ENCODE peak calls at places on chromosomes 5 and 9, in seven cellular contexts. One of them, this sample, is unnamed.
A peak's percentile ranks its signal among the peaks of the same experiment; 100 is the strongest.

GRCh38 chr9:137745541-137745991 is 126.8 kb downstream of the EHMT1 start:
- DNase-seq in stimulated activated naive CD4-positive, alpha-beta T cell: no peak
- DNase-seq in activated T-helper 9 cell treated with anti-CD3 and anti-CD28 coated beads, Interleukin-2, amount 50 U/mL, for 16 hours: no peak
- DNase-seq in NCI-H1436: no peak
- DNase-seq in left ventricle myocardium inferior: no peak
- DNase-seq in neural crest cell: no peak
- DNase-seq in stimulated activated CD4-positive, alpha-beta T cell treated with anti-CD3 and anti-CD28 coated beads, Interleukin-2, amount 100 ng/mL, for 48 hours: no peak
- DNase-seq in this sample: no peak

GRCh38 chr5:180209137-180209581 is at the start of gene RASGEF1C:
- DNase-seq in stimulated activated CD4-positive, alpha-beta T cell treated with anti-CD3 and anti-CD28 coated beads, Interleukin-2, amount 100 ng/mL, for 48 hours: peak; percentile 73
- DNase-seq in NCI-H1436: peak; percentile 2
- DNase-seq in neural crest cell: peak; percentile 73
- DNase-seq in activated T-helper 9 cell treated with anti-CD3 and anti-CD28 coated beads, Interleukin-2, amount 50 U/mL, for 16 hours: peak; percentile 30
- DNase-seq in stimulated activated naive CD4-positive, alpha-beta T cell: peak; percentile 45
- DNase-seq in left ventricle myocardium inferior: peak; percentile 59
- DNase-seq in this sample: peak; percentile 46

GRCh38 chr9:120365386-120365785 is 214.6 kb downstream of the CDK5RAP2 start:
- DNase-seq in stimulated activated CD4-positive, alpha-beta T cell treated with anti-CD3 and anti-CD28 coated beads, Interleukin-2, amount 100 ng/mL, for 48 hours: no peak
- DNase-seq in left ventricle myocardium inferior: no peak
- DNase-seq in activated T-helper 9 cell treated with anti-CD3 and anti-CD28 coated beads, Interleukin-2, amount 50 U/mL, for 16 hours: no peak
- DNase-seq in NCI-H1436: no peak
- DNase-seq in neural crest cell: no peak
- DNase-seq in stimulated activated naive CD4-positive, alpha-beta T cell: no peak
- DNase-seq in this sample: no peak

GRCh38 chr5:68215888-68216736 is 556 bp downstream of the PIK3R1 start:
- DNase-seq in NCI-H1436: peak; percentile 34
- DNase-seq in stimulated activated CD4-positive, alpha-beta T cell treated with anti-CD3 and anti-CD28 coated beads, Interleukin-2, amount 100 ng/mL, for 48 hours: peak; percentile 45
- DNase-seq in left ventricle myocardium inferior: peak; percentile 50
- DNase-seq in stimulated activated naive CD4-positive, alpha-beta T cell: peak; percentile 97
- DNase-seq in activated T-helper 9 cell treated with anti-CD3 and anti-CD28 coated beads, Interleukin-2, amount 50 U/mL, for 16 hours: peak; percentile 37
- DNase-seq in neural crest cell: peak; percentile 51
- DNase-seq in this sample: no peak

GRCh38 chr5:5257761-5258160 is 117.6 kb downstream of the ADAMTS16 start:
- DNase-seq in stimulated activated CD4-positive, alpha-beta T cell treated with anti-CD3 and anti-CD28 coated beads, Interleukin-2, amount 100 ng/mL, for 48 hours: no peak
- DNase-seq in stimulated activated naive CD4-positive, alpha-beta T cell: no peak
- DNase-seq in NCI-H1436: no peak
- DNase-seq in left ventricle myocardium inferior: no peak
- DNase-seq in activated T-helper 9 cell treated with anti-CD3 and anti-CD28 coated beads, Interleukin-2, amount 50 U/mL, for 16 hours: no peak
- DNase-seq in neural crest cell: no peak
- DNase-seq in this sample: no peak

GRCh38 chr5:1110930-1111726 is 735 bp downstream of the SLC12A7 start:
- DNase-seq in activated T-helper 9 cell treated with anti-CD3 and anti-CD28 coated beads, Interleukin-2, amount 50 U/mL, for 16 hours: peak; percentile 18
- DNase-seq in left ventricle myocardium inferior: peak; percentile 70
- DNase-seq in stimulated activated naive CD4-positive, alpha-beta T cell: peak; percentile 33
- DNase-seq in NCI-H1436: peak; percentile 7
- DNase-seq in neural crest cell: no peak
- DNase-seq in stimulated activated CD4-positive, alpha-beta T cell treated with anti-CD3 and anti-CD28 coated beads, Interleukin-2, amount 100 ng/mL, for 48 hours: no peak
- DNase-seq in this sample: no peak

GRCh38 chr5:63094730-63095129 is 516.1 kb downstream of the LRRC70 start:
- DNase-seq in left ventricle myocardium inferior: no peak
- DNase-seq in stimulated activated naive CD4-positive, alpha-beta T cell: no peak
- DNase-seq in activated T-helper 9 cell treated with anti-CD3 and anti-CD28 coated beads, Interleukin-2, amount 50 U/mL, for 16 hours: no peak
- DNase-seq in neural crest cell: no peak
- DNase-seq in stimulated activated CD4-positive, alpha-beta T cell treated with anti-CD3 and anti-CD28 coated beads, Interleukin-2, amount 100 ng/mL, for 48 hours: no peak
- DNase-seq in NCI-H1436: no peak
- DNase-seq in this sample: no peak

GRCh38 chr5:93611900-93612898 is 29.2 kb downstream of the NR2F1 start:
- DNase-seq in neural crest cell: no peak
- DNase-seq in NCI-H1436: no peak
- DNase-seq in activated T-helper 9 cell treated with anti-CD3 and anti-CD28 coated beads, Interleukin-2, amount 50 U/mL, for 16 hours: no peak
- DNase-seq in stimulated activated naive CD4-positive, alpha-beta T cell: peak; percentile 20
- DNase-seq in stimulated activated CD4-positive, alpha-beta T cell treated with anti-CD3 and anti-CD28 coated beads, Interleukin-2, amount 100 ng/mL, for 48 hours: no peak
- DNase-seq in left ventricle myocardium inferior: no peak
- DNase-seq in this sample: no peak

GRCh38 chr9:70110194-70111041 is 66.8 kb downstream of the MAMDC2 start:
- DNase-seq in activated T-helper 9 cell treated with anti-CD3 and anti-CD28 coated beads, Interleukin-2, amount 50 U/mL, for 16 hours: no peak
- DNase-seq in NCI-H1436: no peak
- DNase-seq in stimulated activated CD4-positive, alpha-beta T cell treated with anti-CD3 and anti-CD28 coated beads, Interleukin-2, amount 100 ng/mL, for 48 hours: no peak
- DNase-seq in left ventricle myocardium inferior: no peak
- DNase-seq in neural crest cell: no peak
- DNase-seq in stimulated activated naive CD4-positive, alpha-beta T cell: no peak
- DNase-seq in this sample: peak; percentile 22

GRCh38 chr5:53333160-53333559 is 147.3 kb upstream of the FST start:
- DNase-seq in NCI-H1436: no peak
- DNase-seq in stimulated activated CD4-positive, alpha-beta T cell treated with anti-CD3 and anti-CD28 coated beads, Interleukin-2, amount 100 ng/mL, for 48 hours: no peak
- DNase-seq in left ventricle myocardium inferior: no peak
- DNase-seq in neural crest cell: no peak
- DNase-seq in activated T-helper 9 cell treated with anti-CD3 and anti-CD28 coated beads, Interleukin-2, amount 50 U/mL, for 16 hours: no peak
- DNase-seq in stimulated activated naive CD4-positive, alpha-beta T cell: no peak
- DNase-seq in this sample: no peak

GRCh38 chr5:173757817-173758216 is 130.3 kb upstream of the CPEB4 start:
- DNase-seq in left ventricle myocardium inferior: no peak
- DNase-seq in stimulated activated CD4-positive, alpha-beta T cell treated with anti-CD3 and anti-CD28 coated beads, Interleukin-2, amount 100 ng/mL, for 48 hours: no peak
- DNase-seq in stimulated activated naive CD4-positive, alpha-beta T cell: no peak
- DNase-seq in NCI-H1436: no peak
- DNase-seq in neural crest cell: no peak
- DNase-seq in activated T-helper 9 cell treated with anti-CD3 and anti-CD28 coated beads, Interleukin-2, amount 50 U/mL, for 16 hours: no peak
- DNase-seq in this sample: no peak

GRCh38 chr5:67301285-67301904 is 104.8 kb upstream of the CD180 start:
- DNase-seq in left ventricle myocardium inferior: peak; percentile 66
- DNase-seq in stimulated activated naive CD4-positive, alpha-beta T cell: no peak
- DNase-seq in stimulated activated CD4-positive, alpha-beta T cell treated with anti-CD3 and anti-CD28 coated beads, Interleukin-2, amount 100 ng/mL, for 48 hours: no peak
- DNase-seq in activated T-helper 9 cell treated with anti-CD3 and anti-CD28 coated beads, Interleukin-2, amount 50 U/mL, for 16 hours: no peak
- DNase-seq in NCI-H1436: no peak
- DNase-seq in neural crest cell: no peak
- DNase-seq in this sample: no peak

GRCh38 chr5:143314664-143315063 is 88.8 kb downstream of the NR3C1 start:
- DNase-seq in activated T-helper 9 cell treated with anti-CD3 and anti-CD28 coated beads, Interleukin-2, amount 50 U/mL, for 16 hours: no peak
- DNase-seq in left ventricle myocardium inferior: no peak
- DNase-seq in NCI-H1436: no peak
- DNase-seq in stimulated activated CD4-positive, alpha-beta T cell treated with anti-CD3 and anti-CD28 coated beads, Interleukin-2, amount 100 ng/mL, for 48 hours: no peak
- DNase-seq in neural crest cell: no peak
- DNase-seq in stimulated activated naive CD4-positive, alpha-beta T cell: no peak
- DNase-seq in this sample: no peak

GRCh38 chr9:31359071-31359470 is 1025.4 kb upstream of the ACO1 start:
- DNase-seq in NCI-H1436: no peak
- DNase-seq in neural crest cell: no peak
- DNase-seq in left ventricle myocardium inferior: no peak
- DNase-seq in activated T-helper 9 cell treated with anti-CD3 and anti-CD28 coated beads, Interleukin-2, amount 50 U/mL, for 16 hours: no peak
- DNase-seq in stimulated activated naive CD4-positive, alpha-beta T cell: no peak
- DNase-seq in stimulated activated CD4-positive, alpha-beta T cell treated with anti-CD3 and anti-CD28 coated beads, Interleukin-2, amount 100 ng/mL, for 48 hours: no peak
- DNase-seq in this sample: no peak

GRCh38 chr9:73813546-73813945 is 661.9 kb downstream of the ANXA1 start:
- DNase-seq in neural crest cell: no peak
- DNase-seq in activated T-helper 9 cell treated with anti-CD3 and anti-CD28 coated beads, Interleukin-2, amount 50 U/mL, for 16 hours: no peak
- DNase-seq in left ventricle myocardium inferior: no peak
- DNase-seq in stimulated activated naive CD4-positive, alpha-beta T cell: no peak
- DNase-seq in NCI-H1436: no peak
- DNase-seq in stimulated activated CD4-positive, alpha-beta T cell treated with anti-CD3 and anti-CD28 coated beads, Interleukin-2, amount 100 ng/mL, for 48 hours: no peak
- DNase-seq in this sample: no peak

GRCh38 chr5:175870820-175871447 is 444 bp upstream of the CPLX2 start:
- DNase-seq in NCI-H1436: no peak
- DNase-seq in left ventricle myocardium inferior: no peak
- DNase-seq in stimulated activated CD4-positive, alpha-beta T cell treated with anti-CD3 and anti-CD28 coated beads, Interleukin-2, amount 100 ng/mL, for 48 hours: no peak
- DNase-seq in stimulated activated naive CD4-positive, alpha-beta T cell: no peak
- DNase-seq in activated T-helper 9 cell treated with anti-CD3 and anti-CD28 coated beads, Interleukin-2, amount 50 U/mL, for 16 hours: no peak
- DNase-seq in neural crest cell: no peak
- DNase-seq in this sample: no peak

GRCh38 chr5:174910245-174910737 is 185.9 kb downstream of the MSX2 start:
- DNase-seq in NCI-H1436: no peak
- DNase-seq in stimulated activated CD4-positive, alpha-beta T cell treated with anti-CD3 and anti-CD28 coated beads, Interleukin-2, amount 100 ng/mL, for 48 hours: peak; percentile 65
- DNase-seq in left ventricle myocardium inferior: peak; percentile 61
- DNase-seq in stimulated activated naive CD4-positive, alpha-beta T cell: peak; percentile 13
- DNase-seq in neural crest cell: peak; percentile 82
- DNase-seq in activated T-helper 9 cell treated with anti-CD3 and anti-CD28 coated beads, Interleukin-2, amount 50 U/mL, for 16 hours: peak; percentile 4
- DNase-seq in this sample: peak; percentile 1

GRCh38 chr5:128774605-128775004 is 190.7 kb upstream of the SLC27A6 start:
- DNase-seq in stimulated activated naive CD4-positive, alpha-beta T cell: no peak
- DNase-seq in NCI-H1436: no peak
- DNase-seq in stimulated activated CD4-positive, alpha-beta T cell treated with anti-CD3 and anti-CD28 coated beads, Interleukin-2, amount 100 ng/mL, for 48 hours: no peak
- DNase-seq in left ventricle myocardium inferior: no peak
- DNase-seq in activated T-helper 9 cell treated with anti-CD3 and anti-CD28 coated beads, Interleukin-2, amount 50 U/mL, for 16 hours: no peak
- DNase-seq in neural crest cell: no peak
- DNase-seq in this sample: no peak

GRCh38 chr9:94921072-94921471 is 194.6 kb downstream of the AOPEP start:
- DNase-seq in activated T-helper 9 cell treated with anti-CD3 and anti-CD28 coated beads, Interleukin-2, amount 50 U/mL, for 16 hours: no peak
- DNase-seq in neural crest cell: no peak
- DNase-seq in left ventricle myocardium inferior: no peak
- DNase-seq in NCI-H1436: no peak
- DNase-seq in stimulated activated CD4-positive, alpha-beta T cell treated with anti-CD3 and anti-CD28 coated beads, Interleukin-2, amount 100 ng/mL, for 48 hours: no peak
- DNase-seq in stimulated activated naive CD4-positive, alpha-beta T cell: no peak
- DNase-seq in this sample: no peak

GRCh38 chr5:10481241-10481932 is 39.7 kb downstream of the ROPN1L start:
- DNase-seq in NCI-H1436: no peak
- DNase-seq in activated T-helper 9 cell treated with anti-CD3 and anti-CD28 coated beads, Interleukin-2, amount 50 U/mL, for 16 hours: no peak
- DNase-seq in stimulated activated CD4-positive, alpha-beta T cell treated with anti-CD3 and anti-CD28 coated beads, Interleukin-2, amount 100 ng/mL, for 48 hours: no peak
- DNase-seq in stimulated activated naive CD4-positive, alpha-beta T cell: no peak
- DNase-seq in neural crest cell: no peak
- DNase-seq in left ventricle myocardium inferior: no peak
- DNase-seq in this sample: no peak

GRCh38 chr5:67963789-67964519 is 251.6 kb upstream of the PIK3R1 start:
- DNase-seq in activated T-helper 9 cell treated with anti-CD3 and anti-CD28 coated beads, Interleukin-2, amount 50 U/mL, for 16 hours: no peak
- DNase-seq in NCI-H1436: no peak
- DNase-seq in stimulated activated CD4-positive, alpha-beta T cell treated with anti-CD3 and anti-CD28 coated beads, Interleukin-2, amount 100 ng/mL, for 48 hours: no peak
- DNase-seq in left ventricle myocardium inferior: no peak
- DNase-seq in stimulated activated naive CD4-positive, alpha-beta T cell: no peak
- DNase-seq in neural crest cell: no peak
- DNase-seq in this sample: no peak

GRCh38 chr9:113682297-113682771 is 193.8 kb upstream of the ZNF618 start:
- DNase-seq in stimulated activated CD4-positive, alpha-beta T cell treated with anti-CD3 and anti-CD28 coated beads, Interleukin-2, amount 100 ng/mL, for 48 hours: peak; percentile 56
- DNase-seq in stimulated activated naive CD4-positive, alpha-beta T cell: peak; percentile 7
- DNase-seq in neural crest cell: peak; percentile 83
- DNase-seq in left ventricle myocardium inferior: peak; percentile 62
- DNase-seq in NCI-H1436: no peak
- DNase-seq in activated T-helper 9 cell treated with anti-CD3 and anti-CD28 coated beads, Interleukin-2, amount 50 U/mL, for 16 hours: peak; percentile 12
- DNase-seq in this sample: peak; percentile 15

GRCh38 chr5:93622240-93622885 is 39.3 kb downstream of the NR2F1 start:
- DNase-seq in neural crest cell: no peak
- DNase-seq in stimulated activated CD4-positive, alpha-beta T cell treated with anti-CD3 and anti-CD28 coated beads, Interleukin-2, amount 100 ng/mL, for 48 hours: no peak
- DNase-seq in stimulated activated naive CD4-positive, alpha-beta T cell: peak; percentile 33
- DNase-seq in NCI-H1436: peak; percentile 80
- DNase-seq in left ventricle myocardium inferior: no peak
- DNase-seq in activated T-helper 9 cell treated with anti-CD3 and anti-CD28 coated beads, Interleukin-2, amount 50 U/mL, for 16 hours: no peak
- DNase-seq in this sample: peak; percentile 45

GRCh38 chr5:34043099-34043876 is at the start of gene C1QTNF3:
- DNase-seq in neural crest cell: no peak
- DNase-seq in stimulated activated CD4-positive, alpha-beta T cell treated with anti-CD3 and anti-CD28 coated beads, Interleukin-2, amount 100 ng/mL, for 48 hours: no peak
- DNase-seq in left ventricle myocardium inferior: no peak
- DNase-seq in activated T-helper 9 cell treated with anti-CD3 and anti-CD28 coated beads, Interleukin-2, amount 50 U/mL, for 16 hours: no peak
- DNase-seq in stimulated activated naive CD4-positive, alpha-beta T cell: no peak
- DNase-seq in NCI-H1436: no peak
- DNase-seq in this sample: no peak

GRCh38 chr9:120447959-120448500 is 131.9 kb downstream of the CDK5RAP2 start:
- DNase-seq in NCI-H1436: no peak
- DNase-seq in activated T-helper 9 cell treated with anti-CD3 and anti-CD28 coated beads, Interleukin-2, amount 50 U/mL, for 16 hours: no peak
- DNase-seq in stimulated activated CD4-positive, alpha-beta T cell treated with anti-CD3 and anti-CD28 coated beads, Interleukin-2, amount 100 ng/mL, for 48 hours: no peak
- DNase-seq in stimulated activated naive CD4-positive, alpha-beta T cell: no peak
- DNase-seq in left ventricle myocardium inferior: no peak
- DNase-seq in neural crest cell: no peak
- DNase-seq in this sample: no peak

GRCh38 chr5:126363658-126364057 is 59.6 kb upstream of the GRAMD2B start:
- DNase-seq in stimulated activated CD4-positive, alpha-beta T cell treated with anti-CD3 and anti-CD28 coated beads, Interleukin-2, amount 100 ng/mL, for 48 hours: no peak
- DNase-seq in stimulated activated naive CD4-positive, alpha-beta T cell: no peak
- DNase-seq in neural crest cell: no peak
- DNase-seq in activated T-helper 9 cell treated with anti-CD3 and anti-CD28 coated beads, Interleukin-2, amount 50 U/mL, for 16 hours: no peak
- DNase-seq in left ventricle myocardium inferior: no peak
- DNase-seq in NCI-H1436: no peak
- DNase-seq in this sample: no peak

GRCh38 chr9:75488714-75489100 is 400.4 kb downstream of the OSTF1 start:
- DNase-seq in activated T-helper 9 cell treated with anti-CD3 and anti-CD28 coated beads, Interleukin-2, amount 50 U/mL, for 16 hours: no peak
- DNase-seq in stimulated activated naive CD4-positive, alpha-beta T cell: no peak
- DNase-seq in neural crest cell: no peak
- DNase-seq in NCI-H1436: no peak
- DNase-seq in left ventricle myocardium inferior: no peak
- DNase-seq in stimulated activated CD4-positive, alpha-beta T cell treated with anti-CD3 and anti-CD28 coated beads, Interleukin-2, amount 100 ng/mL, for 48 hours: no peak
- DNase-seq in this sample: no peak

GRCh38 chr9:38023661-38024035 is 45.4 kb downstream of the SHB start:
- DNase-seq in left ventricle myocardium inferior: no peak
- DNase-seq in activated T-helper 9 cell treated with anti-CD3 and anti-CD28 coated beads, Interleukin-2, amount 50 U/mL, for 16 hours: no peak
- DNase-seq in stimulated activated naive CD4-positive, alpha-beta T cell: no peak
- DNase-seq in NCI-H1436: no peak
- DNase-seq in stimulated activated CD4-positive, alpha-beta T cell treated with anti-CD3 and anti-CD28 coated beads, Interleukin-2, amount 100 ng/mL, for 48 hours: no peak
- DNase-seq in neural crest cell: no peak
- DNase-seq in this sample: no peak

GRCh38 chr5:136374003-136374402 is 8.7 kb upstream of the TRPC7 start:
- DNase-seq in stimulated activated CD4-positive, alpha-beta T cell treated with anti-CD3 and anti-CD28 coated beads, Interleukin-2, amount 100 ng/mL, for 48 hours: no peak
- DNase-seq in stimulated activated naive CD4-positive, alpha-beta T cell: no peak
- DNase-seq in NCI-H1436: no peak
- DNase-seq in activated T-helper 9 cell treated with anti-CD3 and anti-CD28 coated beads, Interleukin-2, amount 50 U/mL, for 16 hours: no peak
- DNase-seq in neural crest cell: no peak
- DNase-seq in left ventricle myocardium inferior: no peak
- DNase-seq in this sample: no peak

GRCh38 chr5:123097871-123098735 is 9.1 kb downstream of the PRDM6 start:
- DNase-seq in stimulated activated CD4-positive, alpha-beta T cell treated with anti-CD3 and anti-CD28 coated beads, Interleukin-2, amount 100 ng/mL, for 48 hours: no peak
- DNase-seq in left ventricle myocardium inferior: no peak
- DNase-seq in neural crest cell: no peak
- DNase-seq in NCI-H1436: no peak
- DNase-seq in stimulated activated naive CD4-positive, alpha-beta T cell: no peak
- DNase-seq in activated T-helper 9 cell treated with anti-CD3 and anti-CD28 coated beads, Interleukin-2, amount 50 U/mL, for 16 hours: no peak
- DNase-seq in this sample: no peak

GRCh38 chr9:38228331-38229122 is 159.5 kb upstream of the SHB start:
- DNase-seq in stimulated activated CD4-positive, alpha-beta T cell treated with anti-CD3 and anti-CD28 coated beads, Interleukin-2, amount 100 ng/mL, for 48 hours: no peak
- DNase-seq in NCI-H1436: peak; percentile 18
- DNase-seq in activated T-helper 9 cell treated with anti-CD3 and anti-CD28 coated beads, Interleukin-2, amount 50 U/mL, for 16 hours: no peak
- DNase-seq in stimulated activated naive CD4-positive, alpha-beta T cell: no peak
- DNase-seq in neural crest cell: no peak
- DNase-seq in left ventricle myocardium inferior: no peak
- DNase-seq in this sample: no peak

GRCh38 chr5:17248999-17249634 is 31.7 kb downstream of the BASP1 start:
- DNase-seq in stimulated activated CD4-positive, alpha-beta T cell treated with anti-CD3 and anti-CD28 coated beads, Interleukin-2, amount 100 ng/mL, for 48 hours: no peak
- DNase-seq in stimulated activated naive CD4-positive, alpha-beta T cell: no peak
- DNase-seq in activated T-helper 9 cell treated with anti-CD3 and anti-CD28 coated beads, Interleukin-2, amount 50 U/mL, for 16 hours: no peak
- DNase-seq in left ventricle myocardium inferior: no peak
- DNase-seq in neural crest cell: no peak
- DNase-seq in NCI-H1436: no peak
- DNase-seq in this sample: no peak

GRCh38 chr5:16057277-16057676 is 122.3 kb downstream of the MARCHF11 start:
- DNase-seq in stimulated activated CD4-positive, alpha-beta T cell treated with anti-CD3 and anti-CD28 coated beads, Interleukin-2, amount 100 ng/mL, for 48 hours: no peak
- DNase-seq in left ventricle myocardium inferior: no peak
- DNase-seq in NCI-H1436: no peak
- DNase-seq in stimulated activated naive CD4-positive, alpha-beta T cell: no peak
- DNase-seq in activated T-helper 9 cell treated with anti-CD3 and anti-CD28 coated beads, Interleukin-2, amount 50 U/mL, for 16 hours: no peak
- DNase-seq in neural crest cell: no peak
- DNase-seq in this sample: no peak

This sample was measured in NCI-H1930.